ENCODE peak calls at places on chromosomes 11 and 22, in four cellular contexts. One of them, this sample, is unnamed.

GRCh38 chr11:64687641-64688533 is 35.1 kb downstream of the NRXN2 start:
- DNase-seq in GM06990: no peak
- DNase-seq in astrocyte of the spinal cord: no peak
- DNase-seq in ovary: no peak
- DNase-seq in this sample: peak

GRCh38 chr11:93288079-93288478 is 42.5 kb upstream of the DEUP1 start:
- DNase-seq in GM06990: peak
- DNase-seq in astrocyte of the spinal cord: no peak
- DNase-seq in ovary: no peak
- DNase-seq in this sample: no peak

GRCh38 chr11:40328890-40329617 is 1130.4 kb downstream of the LRRC4C start:
- DNase-seq in GM06990: no peak
- DNase-seq in astrocyte of the spinal cord: peak
- DNase-seq in ovary: no peak
- DNase-seq in this sample: peak

GRCh38 chr11:65116370-65117205 is 913 bp downstream of the ZNHIT2 start:
- DNase-seq in GM06990: peak
- DNase-seq in astrocyte of the spinal cord: peak
- DNase-seq in ovary: no peak
- DNase-seq in this sample: peak

GRCh38 chr11:69922015-69922595 is 102.9 kb upstream of the FGF3 start:
- DNase-seq in GM06990: no peak
- DNase-seq in astrocyte of the spinal cord: no peak
- DNase-seq in ovary: no peak
- DNase-seq in this sample: no peak

GRCh38 chr22:34454598-34454997 is 534.3 kb upstream of the LARGE1 start:
- DNase-seq in GM06990: no peak
- DNase-seq in astrocyte of the spinal cord: no peak
- DNase-seq in ovary: no peak
- DNase-seq in this sample: no peak

GRCh38 chr11:105611837-105612480 is 2.1 kb downstream of the GRIA4 start:
- DNase-seq in GM06990: no peak
- DNase-seq in astrocyte of the spinal cord: no peak
- DNase-seq in ovary: no peak
- DNase-seq in this sample: no peak

GRCh38 chr22:46522743-46523300 is 14.6 kb downstream of the CELSR1 start:
- DNase-seq in GM06990: no peak
- DNase-seq in astrocyte of the spinal cord: no peak
- DNase-seq in ovary: no peak
- DNase-seq in this sample: no peak

GRCh38 chr11:33344611-33345010 is 87.4 kb downstream of the HIPK3 start:
- DNase-seq in GM06990: no peak
- DNase-seq in astrocyte of the spinal cord: peak
- DNase-seq in ovary: no peak
- DNase-seq in this sample: no peak

GRCh38 chr11:112453601-112454577 is 193.2 kb upstream of the PLET1 start:
- DNase-seq in GM06990: no peak
- DNase-seq in astrocyte of the spinal cord: peak
- DNase-seq in ovary: no peak
- DNase-seq in this sample: peak

GRCh38 chr11:119970566-119970965 is 167.3 kb downstream of the TRIM29 start:
- DNase-seq in GM06990: no peak
- DNase-seq in astrocyte of the spinal cord: no peak
- DNase-seq in ovary: no peak
- DNase-seq in this sample: no peak

GRCh38 chr11:47616726-47617416 is 22.7 kb upstream of the C1QTNF4 start:
- DNase-seq in GM06990: no peak
- DNase-seq in astrocyte of the spinal cord: peak
- DNase-seq in ovary: peak
- DNase-seq in this sample: peak

GRCh38 chr11:120931057-120931779 is 92.7 kb upstream of the TBCEL start:
- DNase-seq in GM06990: no peak
- DNase-seq in astrocyte of the spinal cord: no peak
- DNase-seq in ovary: no peak
- DNase-seq in this sample: no peak

GRCh38 chr11:102604011-102604410 is 21.1 kb downstream of the MMP20 start:
- DNase-seq in GM06990: no peak
- DNase-seq in astrocyte of the spinal cord: no peak
- DNase-seq in ovary: no peak
- DNase-seq in this sample: no peak

GRCh38 chr11:41479179-41479578 is 19.7 kb upstream of the LRRC4C start:
- DNase-seq in GM06990: no peak
- DNase-seq in astrocyte of the spinal cord: no peak
- DNase-seq in ovary: no peak
- DNase-seq in this sample: no peak

DNA sequence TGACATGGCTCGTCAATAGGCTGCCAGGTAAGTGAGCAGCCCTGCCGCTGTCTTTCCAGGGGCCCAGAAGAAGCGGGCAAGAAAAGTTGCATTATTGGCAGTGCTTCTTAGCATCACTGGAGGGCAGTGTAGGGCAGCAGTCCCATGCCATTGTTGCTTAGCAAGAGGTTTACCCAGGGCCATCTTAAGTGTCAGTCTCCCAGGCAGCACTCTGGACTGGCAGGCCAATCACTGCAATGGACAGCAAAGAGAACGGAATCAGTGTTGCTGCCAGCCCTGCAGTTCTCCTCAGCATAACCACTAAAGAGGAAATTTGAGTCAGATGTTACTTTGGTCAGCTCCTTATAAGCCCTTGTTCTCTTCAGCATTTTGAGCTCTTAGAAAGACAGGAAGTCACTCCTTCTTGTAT is 13.4 kb upstream of the GRK2 start:
- DNase-seq in GM06990: no peak
- DNase-seq in astrocyte of the spinal cord: peak
- DNase-seq in ovary: no peak
- DNase-seq in this sample: peak
- TF ChIP-seq CTCF in GM06990: peak
- TF ChIP-seq CTCF in astrocyte of the spinal cord: peak
- TF ChIP-seq CTCF in ovary: no peak
- TF ChIP-seq CTCF in this sample: peak

DNA sequence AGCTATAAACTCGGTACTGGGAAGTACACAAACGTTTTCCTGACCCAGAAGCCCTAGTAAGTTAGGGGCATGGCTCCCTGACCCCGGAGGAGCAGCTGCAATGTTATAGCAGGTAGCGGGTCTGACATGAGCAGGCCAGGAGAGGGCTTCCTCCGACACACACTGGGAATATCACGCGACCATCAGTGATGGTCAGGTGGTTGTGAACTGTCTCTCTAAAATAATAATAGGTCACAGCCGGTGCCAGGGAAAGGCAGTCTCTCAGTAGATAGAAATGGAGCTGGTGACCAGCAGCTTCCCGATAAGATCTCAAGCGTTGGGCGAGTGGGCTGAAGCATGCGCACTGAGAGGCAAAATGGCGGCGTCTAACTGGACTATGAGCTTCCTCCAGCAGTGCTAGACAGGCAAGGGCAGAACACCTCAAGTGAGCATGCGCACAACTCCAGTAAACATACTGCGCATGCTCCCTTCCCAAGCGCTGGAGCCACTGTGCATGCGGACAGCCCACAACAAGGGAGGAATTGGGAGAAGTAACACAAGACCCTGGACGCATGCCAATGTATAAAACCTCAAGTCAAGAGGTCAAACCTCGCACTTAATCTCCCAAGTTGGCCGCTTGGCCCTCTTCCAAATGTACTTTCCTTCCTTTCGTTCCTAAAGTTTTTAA is 22.3 kb upstream of the TESMIN start:
- DNase-seq in GM06990: no peak
- DNase-seq in astrocyte of the spinal cord: peak
- DNase-seq in ovary: no peak
- DNase-seq in this sample: no peak
- H3K4me3 ChIP-seq in GM06990: no peak
- H3K4me3 ChIP-seq in astrocyte of the spinal cord: no peak
- H3K4me3 ChIP-seq in ovary: no peak
- H3K4me3 ChIP-seq in this sample: no peak

GRCh38 chr22:19359554-19360299 is 68.2 kb upstream of the CLTCL1 start:
- DNase-seq in GM06990: no peak
- DNase-seq in astrocyte of the spinal cord: no peak
- DNase-seq in ovary: no peak
- DNase-seq in this sample: no peak

GRCh38 chr22:19361501-19362103 is 69.9 kb downstream of the HIRA start:
- DNase-seq in GM06990: peak
- DNase-seq in astrocyte of the spinal cord: no peak
- DNase-seq in ovary: no peak
- DNase-seq in this sample: no peak

GRCh38 chr22:19358703-19359553 is 67.4 kb upstream of the CLTCL1 start:
- DNase-seq in GM06990: no peak
- DNase-seq in astrocyte of the spinal cord: no peak
- DNase-seq in ovary: no peak
- DNase-seq in this sample: no peak

GRCh38 chr22:19360862-19361261 is 69.3 kb upstream of the CLTCL1 start:
- DNase-seq in GM06990: no peak
- DNase-seq in astrocyte of the spinal cord: no peak
- DNase-seq in ovary: no peak
- DNase-seq in this sample: no peak

GRCh38 chr22:19360300-19360792 is 68.8 kb upstream of the CLTCL1 start:
- DNase-seq in GM06990: no peak
- DNase-seq in astrocyte of the spinal cord: no peak
- DNase-seq in ovary: no peak
- DNase-seq in this sample: no peak
- TF ChIP-seq CTCF in GM06990: no peak
- TF ChIP-seq CTCF in astrocyte of the spinal cord: no peak
- TF ChIP-seq CTCF in ovary: no peak
- TF ChIP-seq CTCF in this sample: no peak

DNA sequence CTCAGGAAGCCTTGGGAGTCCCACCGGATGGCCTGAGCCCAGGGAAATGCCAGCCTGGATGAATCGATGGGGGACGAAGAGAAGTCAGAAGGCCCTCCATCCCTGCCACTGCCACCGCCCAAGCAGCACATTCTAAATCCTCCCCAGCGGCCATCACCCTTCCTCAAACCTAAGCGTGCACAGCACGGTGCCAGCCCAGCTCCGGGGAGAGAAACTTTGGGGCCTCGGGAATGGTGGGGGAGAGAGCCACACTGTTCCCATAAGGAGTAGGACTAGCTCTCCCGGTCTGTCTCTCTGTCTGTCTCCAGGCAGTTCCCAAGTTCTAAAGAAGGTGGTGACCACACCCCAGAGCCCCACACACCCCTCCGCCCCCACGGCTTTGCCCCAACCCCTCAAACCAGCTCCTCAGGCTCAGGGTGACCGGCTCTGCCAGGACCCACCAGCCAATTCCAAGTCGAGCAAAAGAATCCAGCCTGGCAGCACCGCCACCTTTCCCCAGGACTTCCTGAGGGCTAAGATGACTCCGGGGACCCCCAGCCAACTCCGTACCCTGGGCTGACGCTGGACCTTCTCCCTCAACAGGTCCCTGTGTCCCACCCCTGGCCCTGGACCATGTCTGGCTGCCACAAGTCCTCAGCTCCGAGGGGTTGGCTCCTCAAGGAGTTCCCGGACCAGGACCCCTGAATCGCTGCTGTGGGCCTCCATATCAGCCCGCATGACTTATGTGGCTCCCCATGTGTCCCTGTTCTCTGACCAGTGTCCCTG is 2.7 kb downstream of the AHNAK start:
- DNase-seq in GM06990: no peak
- DNase-seq in astrocyte of the spinal cord: no peak
- DNase-seq in ovary: no peak
- DNase-seq in this sample: peak
- H3K4me3 ChIP-seq in GM06990: peak
- H3K4me3 ChIP-seq in astrocyte of the spinal cord: peak
- H3K4me3 ChIP-seq in ovary: peak
- H3K4me3 ChIP-seq in this sample: peak

DNA sequence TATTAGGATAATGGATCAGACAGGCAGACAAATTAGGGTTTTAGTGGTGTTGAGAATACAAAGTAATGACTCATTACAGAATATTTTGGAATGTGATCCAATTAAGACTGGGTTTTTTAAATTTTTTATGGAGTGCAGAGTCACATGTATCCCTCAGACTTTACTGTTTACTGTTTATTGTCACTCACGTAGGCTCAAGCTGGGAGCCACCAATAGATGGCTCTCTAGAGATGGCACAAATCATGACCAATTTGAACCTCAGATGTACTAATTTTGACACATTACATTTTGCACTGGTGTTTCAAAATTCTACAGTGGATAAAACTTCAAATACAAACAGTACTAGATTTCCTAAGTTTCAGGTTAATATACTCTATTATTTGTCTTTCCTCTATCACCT is 53.6 kb upstream of the ANO3 start:
- DNase-seq in GM06990: no peak
- DNase-seq in astrocyte of the spinal cord: no peak
- DNase-seq in ovary: no peak
- DNase-seq in this sample: no peak
- TF ChIP-seq CTCF in GM06990: peak
- TF ChIP-seq CTCF in astrocyte of the spinal cord: no peak
- TF ChIP-seq CTCF in ovary: no peak
- TF ChIP-seq CTCF in this sample: no peak

DNA sequence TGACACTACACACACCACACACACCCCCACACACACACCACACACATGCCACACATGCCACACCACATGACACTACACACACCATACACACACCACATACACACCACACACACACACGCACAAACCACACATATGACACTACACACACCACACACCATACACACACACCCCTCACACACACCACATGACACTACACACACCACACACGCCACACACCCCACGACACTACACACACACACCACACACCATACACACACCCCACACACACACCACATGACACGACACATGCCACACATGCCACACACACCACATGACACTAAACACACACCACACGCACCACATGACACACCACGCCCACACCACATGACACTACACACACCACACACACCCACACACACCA is 101.8 kb upstream of the ASPHD2 start:
- DNase-seq in GM06990: no peak
- DNase-seq in astrocyte of the spinal cord: no peak
- DNase-seq in ovary: no peak
- DNase-seq in this sample: no peak
- H3K4me3 ChIP-seq in GM06990: no peak
- H3K4me3 ChIP-seq in astrocyte of the spinal cord: no peak
- H3K4me3 ChIP-seq in ovary: no peak
- H3K4me3 ChIP-seq in this sample: no peak